ENCODE peak calls at places on chromosome 11, in nine cellular contexts. One of them, this sample, is unnamed.

GRCh38 chr11:45209904-45210699 is 63.7 kb downstream of the PRDM11 start:
- DNase-seq in left colon: peak; percentile 84
- DNase-seq in GM13977: peak; percentile 50
- DNase-seq in fibroblast of lung: peak; percentile 32
- DNase-seq in NB4: peak; percentile 45
- DNase-seq in GM23248: peak; percentile 48
- DNase-seq in posterior cingulate gyrus: peak; percentile 96
- DNase-seq in ELR: no peak
- DNase-seq in GM12891: no peak
- DNase-seq in this sample: no peak

GRCh38 chr11:130383363-130384168 is 44.8 kb downstream of the ADAMTS8 start:
- DNase-seq in left colon: no peak
- DNase-seq in GM13977: no peak
- DNase-seq in fibroblast of lung: peak; percentile 100
- DNase-seq in NB4: peak; percentile 72
- DNase-seq in GM23248: peak; percentile 40
- DNase-seq in posterior cingulate gyrus: no peak
- DNase-seq in ELR: peak; percentile 81
- DNase-seq in GM12891: no peak
- DNase-seq in this sample: no peak

GRCh38 chr11:134370526-134371435 is 39.0 kb downstream of the GLB1L2 start:
- DNase-seq in left colon: no peak
- DNase-seq in GM13977: no peak
- DNase-seq in fibroblast of lung: no peak
- DNase-seq in NB4: no peak
- DNase-seq in GM23248: no peak
- DNase-seq in posterior cingulate gyrus: peak; percentile 59
- DNase-seq in ELR: no peak
- DNase-seq in GM12891: no peak
- DNase-seq in this sample: no peak

GRCh38 chr11:78216571-78217287 is 28.0 kb downstream of the USP35 start:
- DNase-seq in left colon: no peak
- DNase-seq in GM13977: no peak
- DNase-seq in fibroblast of lung: no peak
- DNase-seq in NB4: no peak
- DNase-seq in GM23248: peak; percentile 24
- DNase-seq in posterior cingulate gyrus: no peak
- DNase-seq in ELR: no peak
- DNase-seq in GM12891: no peak
- DNase-seq in this sample: no peak

GRCh38 chr11:2138436-2139117 is 612 bp downstream of the IGF2 start:
- DNase-seq in left colon: no peak
- DNase-seq in GM13977: no peak
- DNase-seq in fibroblast of lung: no peak
- DNase-seq in NB4: no peak
- DNase-seq in GM23248: peak; percentile 27
- DNase-seq in posterior cingulate gyrus: peak; percentile 51
- DNase-seq in ELR: no peak
- DNase-seq in GM12891: no peak
- DNase-seq in this sample: no peak

GRCh38 chr11:103794262-103794661 is 242.2 kb upstream of the DDI1 start:
- DNase-seq in left colon: no peak
- DNase-seq in GM13977: no peak
- DNase-seq in fibroblast of lung: peak; percentile 81
- DNase-seq in NB4: no peak
- DNase-seq in GM23248: peak; percentile 68
- DNase-seq in posterior cingulate gyrus: no peak
- DNase-seq in ELR: no peak
- DNase-seq in GM12891: no peak
- DNase-seq in this sample: no peak

GRCh38 chr11:69930081-69931059 is 111.2 kb upstream of the FGF3 start:
- DNase-seq in left colon: peak; percentile 16
- DNase-seq in GM13977: no peak
- DNase-seq in fibroblast of lung: no peak
- DNase-seq in NB4: no peak
- DNase-seq in GM23248: no peak
- DNase-seq in posterior cingulate gyrus: peak; percentile 65
- DNase-seq in ELR: no peak
- DNase-seq in GM12891: no peak
- DNase-seq in this sample: no peak

GRCh38 chr11:86671386-86672006 is 920 bp downstream of the ME3 start:
- DNase-seq in left colon: peak; percentile 80
- DNase-seq in GM13977: no peak
- DNase-seq in fibroblast of lung: no peak
- DNase-seq in NB4: no peak
- DNase-seq in GM23248: peak; percentile 55
- DNase-seq in posterior cingulate gyrus: peak; percentile 90
- DNase-seq in ELR: peak; percentile 73
- DNase-seq in GM12891: no peak
- DNase-seq in this sample: no peak

GRCh38 chr11:15127341-15127740 is 12.6 kb downstream of the INSC start:
- DNase-seq in left colon: no peak
- DNase-seq in GM13977: no peak
- DNase-seq in fibroblast of lung: peak; percentile 72
- DNase-seq in NB4: no peak
- DNase-seq in GM23248: peak; percentile 91
- DNase-seq in posterior cingulate gyrus: no peak
- DNase-seq in ELR: peak; percentile 93
- DNase-seq in GM12891: no peak
- DNase-seq in this sample: no peak

GRCh38 chr11:60972182-60973030 is 926 bp downstream of the CD6 start:
- DNase-seq in left colon: no peak
- DNase-seq in GM13977: no peak
- DNase-seq in fibroblast of lung: no peak
- DNase-seq in NB4: no peak
- DNase-seq in GM23248: no peak
- DNase-seq in posterior cingulate gyrus: no peak
- DNase-seq in ELR: no peak
- DNase-seq in GM12891: no peak
- DNase-seq in this sample: no peak

GRCh38 chr11:37712246-37712645 is 1114.2 kb upstream of the RAG2 start:
- DNase-seq in left colon: no peak
- DNase-seq in GM13977: no peak
- DNase-seq in fibroblast of lung: peak; percentile 15
- DNase-seq in NB4: peak; percentile 20
- DNase-seq in GM23248: no peak
- DNase-seq in posterior cingulate gyrus: no peak
- DNase-seq in ELR: peak; percentile 5
- DNase-seq in GM12891: no peak
- DNase-seq in this sample: no peak

GRCh38 chr11:59283311-59283710 is 70.6 kb upstream of the MPEG1 start:
- DNase-seq in left colon: no peak
- DNase-seq in GM13977: no peak
- DNase-seq in fibroblast of lung: no peak
- DNase-seq in NB4: no peak
- DNase-seq in GM23248: no peak
- DNase-seq in posterior cingulate gyrus: no peak
- DNase-seq in ELR: no peak
- DNase-seq in GM12891: no peak
- DNase-seq in this sample: no peak

GRCh38 chr11:38416141-38416540 is 1818.1 kb upstream of the RAG2 start:
- DNase-seq in left colon: no peak
- DNase-seq in GM13977: no peak
- DNase-seq in fibroblast of lung: peak; percentile 34
- DNase-seq in NB4: no peak
- DNase-seq in GM23248: no peak
- DNase-seq in posterior cingulate gyrus: no peak
- DNase-seq in ELR: no peak
- DNase-seq in GM12891: no peak
- DNase-seq in this sample: no peak

GRCh38 chr11:120663142-120663541 is 151.6 kb downstream of the GRIK4 start:
- DNase-seq in left colon: no peak
- DNase-seq in GM13977: no peak
- DNase-seq in fibroblast of lung: no peak
- DNase-seq in NB4: peak; percentile 12
- DNase-seq in GM23248: no peak
- DNase-seq in posterior cingulate gyrus: no peak
- DNase-seq in ELR: no peak
- DNase-seq in GM12891: no peak
- DNase-seq in this sample: no peak

GRCh38 chr11:35388054-35388453 is 31.3 kb downstream of the SLC1A2 start:
- DNase-seq in left colon: no peak
- DNase-seq in GM13977: no peak
- DNase-seq in fibroblast of lung: no peak
- DNase-seq in NB4: no peak
- DNase-seq in GM23248: peak; percentile 31
- DNase-seq in posterior cingulate gyrus: no peak
- DNase-seq in ELR: no peak
- DNase-seq in GM12891: no peak
- DNase-seq in this sample: no peak

GRCh38 chr11:72831521-72832300 is 17.5 kb downstream of the ATG16L2 start:
- DNase-seq in left colon: peak; percentile 72
- DNase-seq in GM13977: no peak
- DNase-seq in fibroblast of lung: peak; percentile 54
- DNase-seq in NB4: peak; percentile 80
- DNase-seq in GM23248: peak; percentile 89
- DNase-seq in posterior cingulate gyrus: peak; percentile 98
- DNase-seq in ELR: peak; percentile 83
- DNase-seq in GM12891: no peak
- DNase-seq in this sample: no peak

GRCh38 chr11:66559141-66559861 is 9.1 kb downstream of the CTSF start:
- DNase-seq in left colon: no peak
- DNase-seq in GM13977: no peak
- DNase-seq in fibroblast of lung: no peak
- DNase-seq in NB4: no peak
- DNase-seq in GM23248: peak; percentile 59
- DNase-seq in posterior cingulate gyrus: peak; percentile 89
- DNase-seq in ELR: no peak
- DNase-seq in GM12891: no peak
- DNase-seq in this sample: no peak

GRCh38 chr11:70394211-70394950 is 3.9 kb upstream of the CTTN start:
- DNase-seq in left colon: no peak
- DNase-seq in GM13977: no peak
- DNase-seq in fibroblast of lung: no peak
- DNase-seq in NB4: no peak
- DNase-seq in GM23248: no peak
- DNase-seq in posterior cingulate gyrus: no peak
- DNase-seq in ELR: no peak
- DNase-seq in GM12891: no peak
- DNase-seq in this sample: no peak

GRCh38 chr11:2517386-2518064 is 72.7 kb downstream of the KCNQ1 start:
- DNase-seq in left colon: no peak
- DNase-seq in GM13977: no peak
- DNase-seq in fibroblast of lung: no peak
- DNase-seq in NB4: no peak
- DNase-seq in GM23248: no peak
- DNase-seq in posterior cingulate gyrus: peak; percentile 61
- DNase-seq in ELR: no peak
- DNase-seq in GM12891: no peak
- DNase-seq in this sample: no peak

GRCh38 chr11:66607126-66607834 is 9.2 kb upstream of the RBM14 start:
- DNase-seq in left colon: peak; percentile 87
- DNase-seq in GM13977: no peak
- DNase-seq in fibroblast of lung: peak; percentile 78
- DNase-seq in NB4: no peak
- DNase-seq in GM23248: peak; percentile 88
- DNase-seq in posterior cingulate gyrus: peak; percentile 78
- DNase-seq in ELR: peak; percentile 40
- DNase-seq in GM12891: no peak
- DNase-seq in this sample: no peak

GRCh38 chr11:116263020-116263419 is 509.8 kb downstream of the BUD13 start:
- DNase-seq in left colon: no peak
- DNase-seq in GM13977: no peak
- DNase-seq in fibroblast of lung: no peak
- DNase-seq in NB4: no peak
- DNase-seq in GM23248: no peak
- DNase-seq in posterior cingulate gyrus: no peak
- DNase-seq in ELR: no peak
- DNase-seq in GM12891: no peak
- DNase-seq in this sample: no peak

GRCh38 chr11:90220391-90220790 is 2.5 kb downstream of the CHORDC1 start:
- DNase-seq in left colon: no peak
- DNase-seq in GM13977: peak; percentile 42
- DNase-seq in fibroblast of lung: peak; percentile 62
- DNase-seq in NB4: peak; percentile 55
- DNase-seq in GM23248: peak; percentile 84
- DNase-seq in posterior cingulate gyrus: no peak
- DNase-seq in ELR: peak; percentile 55
- DNase-seq in GM12891: no peak
- DNase-seq in this sample: no peak

GRCh38 chr11:125679397-125679796 is 1.2 kb downstream of the ACRV1 start:
- DNase-seq in left colon: no peak
- DNase-seq in GM13977: no peak
- DNase-seq in fibroblast of lung: no peak
- DNase-seq in NB4: no peak
- DNase-seq in GM23248: peak; percentile 39
- DNase-seq in posterior cingulate gyrus: no peak
- DNase-seq in ELR: peak; percentile 39
- DNase-seq in GM12891: no peak
- DNase-seq in this sample: no peak

GRCh38 chr11:19598456-19598855 is 114.2 kb upstream of the NAV2 start:
- DNase-seq in left colon: no peak
- DNase-seq in GM13977: no peak
- DNase-seq in fibroblast of lung: no peak
- DNase-seq in NB4: no peak
- DNase-seq in GM23248: no peak
- DNase-seq in posterior cingulate gyrus: no peak
- DNase-seq in ELR: peak; percentile 44
- DNase-seq in GM12891: no peak
- DNase-seq in this sample: no peak

GRCh38 chr11:33065445-33066178 is 26.2 kb downstream of the TCP11L1 start:
- DNase-seq in left colon: peak; percentile 58
- DNase-seq in GM13977: peak; percentile 45
- DNase-seq in fibroblast of lung: peak; percentile 50
- DNase-seq in NB4: peak; percentile 78
- DNase-seq in GM23248: peak; percentile 67
- DNase-seq in posterior cingulate gyrus: peak; percentile 96
- DNase-seq in ELR: peak; percentile 71
- DNase-seq in GM12891: peak; percentile 45
- DNase-seq in this sample: peak; percentile 46

GRCh38 chr11:120172054-120172881 is 34.4 kb upstream of the TRIM29 start:
- DNase-seq in left colon: peak; percentile 66
- DNase-seq in GM13977: peak; percentile 81
- DNase-seq in fibroblast of lung: peak; percentile 34
- DNase-seq in NB4: peak; percentile 87
- DNase-seq in GM23248: peak; percentile 87
- DNase-seq in posterior cingulate gyrus: peak; percentile 96
- DNase-seq in ELR: peak; percentile 77
- DNase-seq in GM12891: peak; percentile 66
- DNase-seq in this sample: no peak